ENCODE peak calls at places on chromosomes 3 and 15, in seven cellular contexts. One of them, this sample, is unnamed. For H3K4me1, the result is how much of the 10 kb centered on the place peaks cover.

GRCh38 chr3:37867144-37867543 is 5.5 kb downstream of the CTDSPL start:
- DNase-seq in GM23248: no peak
- DNase-seq in pancreas: no peak
- DNase-seq in CD8-positive, alpha-beta memory T cell: no peak
- DNase-seq in effector memory CD4-positive, alpha-beta T cell: no peak
- DNase-seq in heart left ventricle: no peak
- DNase-seq in tibial nerve: no peak
- DNase-seq in this sample: no peak

GRCh38 chr3:105328338-105328730 is 38.4 kb upstream of the ALCAM start:
- DNase-seq in GM23248: no peak
- DNase-seq in pancreas: no peak
- DNase-seq in CD8-positive, alpha-beta memory T cell: no peak
- DNase-seq in effector memory CD4-positive, alpha-beta T cell: no peak
- DNase-seq in heart left ventricle: no peak
- DNase-seq in tibial nerve: no peak
- DNase-seq in this sample: no peak

GRCh38 chr15:91572110-91572509 is 281.4 kb upstream of the SLCO3A1 start:
- DNase-seq in GM23248: peak
- DNase-seq in pancreas: no peak
- DNase-seq in CD8-positive, alpha-beta memory T cell: no peak
- DNase-seq in effector memory CD4-positive, alpha-beta T cell: no peak
- DNase-seq in heart left ventricle: no peak
- DNase-seq in tibial nerve: no peak
- DNase-seq in this sample: no peak

GRCh38 chr3:175605851-175606250 is 746.7 kb downstream of the NAALADL2 start:
- DNase-seq in GM23248: no peak
- DNase-seq in pancreas: no peak
- DNase-seq in CD8-positive, alpha-beta memory T cell: no peak
- DNase-seq in effector memory CD4-positive, alpha-beta T cell: no peak
- DNase-seq in heart left ventricle: no peak
- DNase-seq in tibial nerve: no peak
- DNase-seq in this sample: no peak

GRCh38 chr15:45203182-45203581 is 15.4 kb upstream of the SHF start:
- DNase-seq in GM23248: no peak
- DNase-seq in pancreas: no peak
- DNase-seq in CD8-positive, alpha-beta memory T cell: no peak
- DNase-seq in effector memory CD4-positive, alpha-beta T cell: no peak
- DNase-seq in heart left ventricle: no peak
- DNase-seq in tibial nerve: no peak
- DNase-seq in this sample: no peak

GRCh38 chr15:89167267-89168176 is 53.9 kb downstream of the RLBP1 start:
- DNase-seq in GM23248: peak
- DNase-seq in pancreas: no peak
- DNase-seq in CD8-positive, alpha-beta memory T cell: no peak
- DNase-seq in effector memory CD4-positive, alpha-beta T cell: no peak
- DNase-seq in heart left ventricle: no peak
- DNase-seq in tibial nerve: no peak
- DNase-seq in this sample: no peak

GRCh38 chr15:76667943-76668715 is 237.0 kb downstream of the SCAPER start:
- DNase-seq in GM23248: peak
- DNase-seq in pancreas: no peak
- DNase-seq in CD8-positive, alpha-beta memory T cell: no peak
- DNase-seq in effector memory CD4-positive, alpha-beta T cell: no peak
- DNase-seq in heart left ventricle: no peak
- DNase-seq in tibial nerve: no peak
- DNase-seq in this sample: no peak

GRCh38 chr15:45704329-45705249 is 69.8 kb downstream of the SQOR start:
- DNase-seq in GM23248: peak
- DNase-seq in pancreas: peak
- DNase-seq in CD8-positive, alpha-beta memory T cell: no peak
- DNase-seq in effector memory CD4-positive, alpha-beta T cell: no peak
- DNase-seq in heart left ventricle: peak
- DNase-seq in tibial nerve: no peak
- DNase-seq in this sample: no peak

GRCh38 chr3:158775001-158775400 is 26.9 kb upstream of the MFSD1 start:
- DNase-seq in GM23248: no peak
- DNase-seq in pancreas: no peak
- DNase-seq in CD8-positive, alpha-beta memory T cell: no peak
- DNase-seq in effector memory CD4-positive, alpha-beta T cell: no peak
- DNase-seq in heart left ventricle: no peak
- DNase-seq in tibial nerve: no peak
- DNase-seq in this sample: no peak

GRCh38 chr3:19816631-19817030 is 117.4 kb downstream of the EFHB start:
- DNase-seq in GM23248: no peak
- DNase-seq in pancreas: no peak
- DNase-seq in CD8-positive, alpha-beta memory T cell: no peak
- DNase-seq in effector memory CD4-positive, alpha-beta T cell: no peak
- DNase-seq in heart left ventricle: no peak
- DNase-seq in tibial nerve: no peak
- DNase-seq in this sample: no peak

GRCh38 chr3:113514265-113514769 is 639 bp downstream of the SPICE1 start:
- DNase-seq in GM23248: peak
- DNase-seq in pancreas: no peak
- DNase-seq in CD8-positive, alpha-beta memory T cell: no peak
- DNase-seq in effector memory CD4-positive, alpha-beta T cell: no peak
- DNase-seq in heart left ventricle: no peak
- DNase-seq in tibial nerve: no peak
- DNase-seq in this sample: no peak

GRCh38 chr15:65066635-65067333 is 1.0 kb downstream of the RASL12 start:
- DNase-seq in GM23248: no peak
- DNase-seq in pancreas: no peak
- DNase-seq in CD8-positive, alpha-beta memory T cell: no peak
- DNase-seq in effector memory CD4-positive, alpha-beta T cell: no peak
- DNase-seq in heart left ventricle: no peak
- DNase-seq in tibial nerve: no peak
- DNase-seq in this sample: no peak

GRCh38 chr15:62059108-62059817 is 984 bp downstream of the VPS13C start:
- DNase-seq in GM23248: peak
- DNase-seq in pancreas: no peak
- DNase-seq in CD8-positive, alpha-beta memory T cell: no peak
- DNase-seq in effector memory CD4-positive, alpha-beta T cell: no peak
- DNase-seq in heart left ventricle: no peak
- DNase-seq in tibial nerve: no peak
- DNase-seq in this sample: no peak

GRCh38 chr3:129003578-129004112 is 2.5 kb downstream of the EFCC1 start:
- DNase-seq in GM23248: no peak
- DNase-seq in pancreas: peak
- DNase-seq in CD8-positive, alpha-beta memory T cell: peak
- DNase-seq in effector memory CD4-positive, alpha-beta T cell: peak
- DNase-seq in heart left ventricle: peak
- DNase-seq in tibial nerve: no peak
- DNase-seq in this sample: no peak

GRCh38 chr15:32933241-32933640 is 215.4 kb downstream of the GREM1 start:
- DNase-seq in GM23248: no peak
- DNase-seq in pancreas: no peak
- DNase-seq in CD8-positive, alpha-beta memory T cell: no peak
- DNase-seq in effector memory CD4-positive, alpha-beta T cell: no peak
- DNase-seq in heart left ventricle: no peak
- DNase-seq in tibial nerve: no peak
- DNase-seq in this sample: no peak

DNA sequence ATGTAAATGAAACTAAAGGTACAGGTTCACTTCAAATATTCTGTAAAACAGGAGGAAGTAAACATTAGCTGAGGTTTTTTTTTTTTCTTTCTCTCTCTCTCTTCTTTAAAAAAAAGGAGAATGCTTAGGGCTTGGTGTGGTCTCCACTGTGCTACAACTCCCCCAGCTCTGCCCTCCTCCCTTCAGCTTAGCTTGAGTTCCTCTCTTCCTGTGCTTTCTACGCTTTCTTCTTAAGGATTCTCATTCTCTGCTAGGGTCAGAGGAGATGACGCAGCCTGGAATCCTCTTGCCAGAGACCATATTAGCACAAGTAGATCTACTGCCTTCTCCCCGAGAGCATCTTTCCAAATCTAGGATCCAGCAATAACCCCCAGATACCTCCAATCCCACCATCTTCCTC is 69.1 kb upstream of the SNRK start:
- DNase-seq in GM23248: no peak
- DNase-seq in pancreas: no peak
- DNase-seq in CD8-positive, alpha-beta memory T cell: no peak
- DNase-seq in effector memory CD4-positive, alpha-beta T cell: no peak
- DNase-seq in heart left ventricle: no peak
- DNase-seq in tibial nerve: no peak
- DNase-seq in this sample: no peak
- H3K4me1 ChIP-seq in GM23248: under half
- H3K4me1 ChIP-seq in pancreas: under half
- H3K4me1 ChIP-seq in CD8-positive, alpha-beta memory T cell: under half
- H3K4me1 ChIP-seq in effector memory CD4-positive, alpha-beta T cell: under half
- H3K4me1 ChIP-seq in heart left ventricle: under half
- H3K4me1 ChIP-seq in tibial nerve: under half
- H3K4me1 ChIP-seq in this sample: under half

GRCh38 chr3:150421799-150422548 is 13.9 kb downstream of the TSC22D2 start:
- DNase-seq in GM23248: peak
- DNase-seq in pancreas: no peak
- DNase-seq in CD8-positive, alpha-beta memory T cell: no peak
- DNase-seq in effector memory CD4-positive, alpha-beta T cell: no peak
- DNase-seq in heart left ventricle: no peak
- DNase-seq in tibial nerve: no peak
- DNase-seq in this sample: no peak

GRCh38 chr3:150419959-150420358 is 11.9 kb downstream of the TSC22D2 start:
- DNase-seq in GM23248: no peak
- DNase-seq in pancreas: no peak
- DNase-seq in CD8-positive, alpha-beta memory T cell: no peak
- DNase-seq in effector memory CD4-positive, alpha-beta T cell: no peak
- DNase-seq in heart left ventricle: no peak
- DNase-seq in tibial nerve: no peak
- DNase-seq in this sample: no peak

GRCh38 chr3:150426292-150426691 is 18.2 kb downstream of the TSC22D2 start:
- DNase-seq in GM23248: no peak
- DNase-seq in pancreas: no peak
- DNase-seq in CD8-positive, alpha-beta memory T cell: no peak
- DNase-seq in effector memory CD4-positive, alpha-beta T cell: no peak
- DNase-seq in heart left ventricle: no peak
- DNase-seq in tibial nerve: no peak
- DNase-seq in this sample: no peak

GRCh38 chr3:150419076-150419868 is 11.2 kb downstream of the TSC22D2 start:
- DNase-seq in GM23248: no peak
- DNase-seq in pancreas: no peak
- DNase-seq in CD8-positive, alpha-beta memory T cell: no peak
- DNase-seq in effector memory CD4-positive, alpha-beta T cell: no peak
- DNase-seq in heart left ventricle: no peak
- DNase-seq in tibial nerve: no peak
- DNase-seq in this sample: no peak

DNA sequence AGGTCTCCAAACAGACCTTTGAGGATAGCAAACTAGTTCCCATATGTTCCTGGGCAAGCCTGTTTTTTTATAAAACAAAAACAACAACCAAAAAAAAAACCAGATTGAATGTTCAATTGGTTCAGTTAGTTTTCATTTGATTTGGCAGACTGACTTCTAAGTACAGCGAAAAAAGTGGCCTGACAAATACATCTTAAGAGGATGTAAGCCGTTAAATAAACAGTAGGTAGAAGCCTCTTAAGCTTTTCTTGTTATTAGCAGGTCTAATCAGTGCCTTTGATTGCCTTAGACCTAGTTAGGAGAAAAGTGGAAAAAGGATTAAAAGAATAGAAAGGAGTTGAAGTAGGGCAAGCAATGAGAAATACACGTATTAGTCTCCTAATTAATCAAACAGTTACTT is 13.2 kb downstream of the TSC22D2 start:
- DNase-seq in GM23248: no peak
- DNase-seq in pancreas: no peak
- DNase-seq in CD8-positive, alpha-beta memory T cell: no peak
- DNase-seq in effector memory CD4-positive, alpha-beta T cell: no peak
- DNase-seq in heart left ventricle: no peak
- DNase-seq in tibial nerve: no peak
- DNase-seq in this sample: no peak
- H3K4me1 ChIP-seq in GM23248: half or more
- H3K4me1 ChIP-seq in pancreas: under half
- H3K4me1 ChIP-seq in CD8-positive, alpha-beta memory T cell: under half
- H3K4me1 ChIP-seq in effector memory CD4-positive, alpha-beta T cell: under half
- H3K4me1 ChIP-seq in heart left ventricle: half or more
- H3K4me1 ChIP-seq in tibial nerve: under half
- H3K4me1 ChIP-seq in this sample: under half

DNA sequence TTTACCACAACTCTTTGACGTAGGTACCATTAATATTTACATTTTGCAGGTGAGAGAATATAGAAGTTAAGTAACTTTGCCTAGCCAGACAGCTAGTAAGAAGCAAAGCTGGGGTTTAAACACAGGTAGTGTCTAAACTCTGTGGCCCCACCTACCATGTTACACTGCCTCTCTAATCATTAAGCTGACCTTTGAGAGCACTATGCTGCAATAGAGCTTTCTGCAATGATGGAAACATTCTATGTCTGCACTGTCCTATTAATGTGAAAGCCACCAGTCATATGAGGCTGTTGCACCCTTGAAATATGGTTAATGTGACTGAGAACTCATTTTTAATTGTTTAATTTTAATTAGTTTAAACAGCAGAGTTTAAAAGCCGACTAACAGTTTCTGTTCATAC is 6.3 kb upstream of the RARB start:
- DNase-seq in GM23248: no peak
- DNase-seq in pancreas: no peak
- DNase-seq in CD8-positive, alpha-beta memory T cell: no peak
- DNase-seq in effector memory CD4-positive, alpha-beta T cell: no peak
- DNase-seq in heart left ventricle: no peak
- DNase-seq in tibial nerve: no peak
- DNase-seq in this sample: no peak
- H3K4me1 ChIP-seq in GM23248: under half
- H3K4me1 ChIP-seq in pancreas: under half
- H3K4me1 ChIP-seq in CD8-positive, alpha-beta memory T cell: under half
- H3K4me1 ChIP-seq in effector memory CD4-positive, alpha-beta T cell: under half
- H3K4me1 ChIP-seq in heart left ventricle: under half
- H3K4me1 ChIP-seq in tibial nerve: under half
- H3K4me1 ChIP-seq in this sample: under half

DNA sequence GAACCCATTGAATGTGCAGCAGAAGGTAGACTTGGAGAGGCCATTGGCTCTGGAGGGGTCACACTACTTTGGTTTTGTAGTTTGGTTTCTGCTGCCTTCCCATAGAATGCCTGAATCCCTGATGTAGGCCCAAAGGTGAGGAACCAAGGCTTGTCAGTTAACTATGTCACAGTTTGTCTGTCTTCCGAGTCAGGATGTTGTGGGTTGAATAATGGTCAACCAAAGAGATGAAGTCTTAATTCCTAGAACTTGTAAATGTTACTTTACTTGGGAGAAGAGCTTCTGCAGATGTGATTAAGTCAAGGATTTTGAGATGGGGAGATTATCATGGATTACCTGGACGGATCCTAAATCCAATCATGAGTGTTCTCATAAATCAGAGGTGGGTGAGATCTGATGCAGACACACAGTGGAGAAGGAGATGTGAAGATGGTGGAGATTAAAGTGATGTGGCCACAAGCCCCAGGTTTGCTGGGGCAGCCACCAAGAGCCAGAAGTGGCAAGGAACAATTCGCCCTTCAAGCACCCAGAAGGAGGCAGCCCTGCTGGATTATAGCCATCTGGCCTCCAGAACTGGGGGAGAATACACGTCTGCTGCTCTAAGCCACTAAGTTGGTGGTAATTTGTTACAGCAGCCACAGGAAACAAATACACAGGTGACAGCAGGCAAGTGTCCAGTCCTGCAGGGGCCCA is 2.3 kb upstream of the CCR8 start:
- DNase-seq in GM23248: no peak
- DNase-seq in pancreas: no peak
- DNase-seq in CD8-positive, alpha-beta memory T cell: no peak
- DNase-seq in effector memory CD4-positive, alpha-beta T cell: no peak
- DNase-seq in heart left ventricle: no peak
- DNase-seq in tibial nerve: no peak
- DNase-seq in this sample: no peak
- H3K4me1 ChIP-seq in GM23248: under half
- H3K4me1 ChIP-seq in pancreas: under half
- H3K4me1 ChIP-seq in CD8-positive, alpha-beta memory T cell: under half
- H3K4me1 ChIP-seq in effector memory CD4-positive, alpha-beta T cell: under half
- H3K4me1 ChIP-seq in heart left ventricle: under half
- H3K4me1 ChIP-seq in tibial nerve: under half
- H3K4me1 ChIP-seq in this sample: under half